ENCODE peak calls at places on chromosomes 13 and 19, in nine cellular contexts. One of them, this sample, is unnamed.

GRCh38 chr13:105048685-105049084 is 1486.8 kb downstream of the EFNB2 start:
- DNase-seq in WTC11: no peak
- DNase-seq in hypothalamus: no peak
- DNase-seq in globus pallidus: no peak
- DNase-seq in transverse colon: no peak
- DNase-seq in non-pigmented ciliary epithelial cell: no peak
- DNase-seq in nephron progenitor cell: peak; percentile 5
- DNase-seq in activated CD8-positive, alpha-beta T cell treated with anti-CD3 and anti-CD28 coated beads for 36 hours: no peak
- DNase-seq in EL: no peak
- DNase-seq in this sample: no peak

GRCh38 chr13:30924726-30925125 is 7.7 kb upstream of the TEX26 start:
- DNase-seq in WTC11: no peak
- DNase-seq in hypothalamus: no peak
- DNase-seq in globus pallidus: no peak
- DNase-seq in transverse colon: no peak
- DNase-seq in non-pigmented ciliary epithelial cell: no peak
- DNase-seq in nephron progenitor cell: no peak
- DNase-seq in activated CD8-positive, alpha-beta T cell treated with anti-CD3 and anti-CD28 coated beads for 36 hours: no peak
- DNase-seq in EL: no peak
- DNase-seq in this sample: no peak

GRCh38 chr13:29182216-29182615 is 362.1 kb downstream of the MTUS2 start:
- DNase-seq in WTC11: no peak
- DNase-seq in hypothalamus: no peak
- DNase-seq in globus pallidus: no peak
- DNase-seq in transverse colon: no peak
- DNase-seq in non-pigmented ciliary epithelial cell: no peak
- DNase-seq in nephron progenitor cell: no peak
- DNase-seq in activated CD8-positive, alpha-beta T cell treated with anti-CD3 and anti-CD28 coated beads for 36 hours: no peak
- DNase-seq in EL: peak; percentile 9
- DNase-seq in this sample: no peak

GRCh38 chr13:53490732-53491131 is 462.1 kb downstream of the OLFM4 start:
- DNase-seq in WTC11: no peak
- DNase-seq in hypothalamus: no peak
- DNase-seq in globus pallidus: no peak
- DNase-seq in transverse colon: no peak
- DNase-seq in non-pigmented ciliary epithelial cell: no peak
- DNase-seq in nephron progenitor cell: no peak
- DNase-seq in activated CD8-positive, alpha-beta T cell treated with anti-CD3 and anti-CD28 coated beads for 36 hours: no peak
- DNase-seq in EL: no peak
- DNase-seq in this sample: no peak

GRCh38 chr13:20492641-20493040 is 33.0 kb downstream of the CRYL1 start:
- DNase-seq in WTC11: peak; percentile 62
- DNase-seq in hypothalamus: no peak
- DNase-seq in globus pallidus: no peak
- DNase-seq in transverse colon: peak; percentile 30
- DNase-seq in non-pigmented ciliary epithelial cell: no peak
- DNase-seq in nephron progenitor cell: peak; percentile 21
- DNase-seq in activated CD8-positive, alpha-beta T cell treated with anti-CD3 and anti-CD28 coated beads for 36 hours: peak; percentile 61
- DNase-seq in EL: peak; percentile 52
- DNase-seq in this sample: peak; percentile 55

GRCh38 chr19:40519352-40520322 is 52.8 kb downstream of the SPTBN4 start:
- DNase-seq in WTC11: peak; percentile 68
- DNase-seq in hypothalamus: no peak
- DNase-seq in globus pallidus: no peak
- DNase-seq in transverse colon: no peak
- DNase-seq in non-pigmented ciliary epithelial cell: no peak
- DNase-seq in nephron progenitor cell: peak; percentile 46
- DNase-seq in activated CD8-positive, alpha-beta T cell treated with anti-CD3 and anti-CD28 coated beads for 36 hours: peak; percentile 18
- DNase-seq in EL: peak; percentile 49
- DNase-seq in this sample: no peak

GRCh38 chr13:24982333-24982999 is 113.5 kb upstream of the PABPC3 start:
- DNase-seq in WTC11: no peak
- DNase-seq in hypothalamus: no peak
- DNase-seq in globus pallidus: no peak
- DNase-seq in transverse colon: peak; percentile 56
- DNase-seq in non-pigmented ciliary epithelial cell: no peak
- DNase-seq in nephron progenitor cell: no peak
- DNase-seq in activated CD8-positive, alpha-beta T cell treated with anti-CD3 and anti-CD28 coated beads for 36 hours: no peak
- DNase-seq in EL: no peak
- DNase-seq in this sample: no peak

GRCh38 chr13:45713106-45713690 is 11.1 kb downstream of the CBY2 start:
- DNase-seq in WTC11: peak; percentile 10
- DNase-seq in hypothalamus: no peak
- DNase-seq in globus pallidus: no peak
- DNase-seq in transverse colon: no peak
- DNase-seq in non-pigmented ciliary epithelial cell: no peak
- DNase-seq in nephron progenitor cell: no peak
- DNase-seq in activated CD8-positive, alpha-beta T cell treated with anti-CD3 and anti-CD28 coated beads for 36 hours: no peak
- DNase-seq in EL: no peak
- DNase-seq in this sample: no peak

GRCh38 chr13:33410619-33411018 is 125.1 kb upstream of the STARD13 start:
- DNase-seq in WTC11: no peak
- DNase-seq in hypothalamus: no peak
- DNase-seq in globus pallidus: no peak
- DNase-seq in transverse colon: no peak
- DNase-seq in non-pigmented ciliary epithelial cell: no peak
- DNase-seq in nephron progenitor cell: no peak
- DNase-seq in activated CD8-positive, alpha-beta T cell treated with anti-CD3 and anti-CD28 coated beads for 36 hours: no peak
- DNase-seq in EL: no peak
- DNase-seq in this sample: no peak

GRCh38 chr13:59236309-59236939 is 927.3 kb downstream of the DIAPH3 start:
- DNase-seq in WTC11: no peak
- DNase-seq in hypothalamus: no peak
- DNase-seq in globus pallidus: no peak
- DNase-seq in transverse colon: no peak
- DNase-seq in non-pigmented ciliary epithelial cell: no peak
- DNase-seq in nephron progenitor cell: no peak
- DNase-seq in activated CD8-positive, alpha-beta T cell treated with anti-CD3 and anti-CD28 coated beads for 36 hours: no peak
- DNase-seq in EL: no peak
- DNase-seq in this sample: no peak

GRCh38 chr13:98429977-98430785 is 146.7 kb downstream of the STK24 start:
- DNase-seq in WTC11: no peak
- DNase-seq in hypothalamus: no peak
- DNase-seq in globus pallidus: no peak
- DNase-seq in transverse colon: no peak
- DNase-seq in non-pigmented ciliary epithelial cell: peak; percentile 32
- DNase-seq in nephron progenitor cell: no peak
- DNase-seq in activated CD8-positive, alpha-beta T cell treated with anti-CD3 and anti-CD28 coated beads for 36 hours: no peak
- DNase-seq in EL: no peak
- DNase-seq in this sample: no peak

GRCh38 chr19:18173572-18174294 is at the start of gene IFI30:
- DNase-seq in WTC11: peak; percentile 77
- DNase-seq in hypothalamus: no peak
- DNase-seq in globus pallidus: no peak
- DNase-seq in transverse colon: peak; percentile 88
- DNase-seq in non-pigmented ciliary epithelial cell: no peak
- DNase-seq in nephron progenitor cell: peak; percentile 64
- DNase-seq in activated CD8-positive, alpha-beta T cell treated with anti-CD3 and anti-CD28 coated beads for 36 hours: peak; percentile 72
- DNase-seq in EL: peak; percentile 49
- DNase-seq in this sample: peak; percentile 43

GRCh38 chr13:31891472-31891871 is 140.1 kb upstream of the FRY start:
- DNase-seq in WTC11: no peak
- DNase-seq in hypothalamus: no peak
- DNase-seq in globus pallidus: no peak
- DNase-seq in transverse colon: no peak
- DNase-seq in non-pigmented ciliary epithelial cell: no peak
- DNase-seq in nephron progenitor cell: no peak
- DNase-seq in activated CD8-positive, alpha-beta T cell treated with anti-CD3 and anti-CD28 coated beads for 36 hours: no peak
- DNase-seq in EL: no peak
- DNase-seq in this sample: no peak

GRCh38 chr13:39148513-39148961 is 110.3 kb downstream of the NHLRC3 start:
- DNase-seq in WTC11: no peak
- DNase-seq in hypothalamus: no peak
- DNase-seq in globus pallidus: no peak
- DNase-seq in transverse colon: no peak
- DNase-seq in non-pigmented ciliary epithelial cell: peak; percentile 32
- DNase-seq in nephron progenitor cell: no peak
- DNase-seq in activated CD8-positive, alpha-beta T cell treated with anti-CD3 and anti-CD28 coated beads for 36 hours: peak; percentile 6
- DNase-seq in EL: peak; percentile 37
- DNase-seq in this sample: no peak

GRCh38 chr13:72495681-72496080 is 231.7 kb downstream of the MZT1 start:
- DNase-seq in WTC11: no peak
- DNase-seq in hypothalamus: no peak
- DNase-seq in globus pallidus: no peak
- DNase-seq in transverse colon: no peak
- DNase-seq in non-pigmented ciliary epithelial cell: no peak
- DNase-seq in nephron progenitor cell: no peak
- DNase-seq in activated CD8-positive, alpha-beta T cell treated with anti-CD3 and anti-CD28 coated beads for 36 hours: no peak
- DNase-seq in EL: no peak
- DNase-seq in this sample: no peak

GRCh38 chr19:21434967-21435544 is 38.1 kb downstream of the ZNF493 start:
- DNase-seq in WTC11: no peak
- DNase-seq in hypothalamus: no peak
- DNase-seq in globus pallidus: peak; percentile 5
- DNase-seq in transverse colon: no peak
- DNase-seq in non-pigmented ciliary epithelial cell: no peak
- DNase-seq in nephron progenitor cell: no peak
- DNase-seq in activated CD8-positive, alpha-beta T cell treated with anti-CD3 and anti-CD28 coated beads for 36 hours: no peak
- DNase-seq in EL: no peak
- DNase-seq in this sample: no peak

GRCh38 chr13:49300716-49301589 is 53.2 kb downstream of the CDADC1 start:
- DNase-seq in WTC11: peak; percentile 35
- DNase-seq in hypothalamus: no peak
- DNase-seq in globus pallidus: peak; percentile 82
- DNase-seq in transverse colon: peak; percentile 64
- DNase-seq in non-pigmented ciliary epithelial cell: no peak
- DNase-seq in nephron progenitor cell: peak; percentile 39
- DNase-seq in activated CD8-positive, alpha-beta T cell treated with anti-CD3 and anti-CD28 coated beads for 36 hours: peak; percentile 77
- DNase-seq in EL: peak; percentile 77
- DNase-seq in this sample: peak; percentile 84

GRCh38 chr19:4539697-4540581 is at the start of gene LRG1:
- DNase-seq in WTC11: no peak
- DNase-seq in hypothalamus: no peak
- DNase-seq in globus pallidus: peak; percentile 20
- DNase-seq in transverse colon: peak; percentile 88
- DNase-seq in non-pigmented ciliary epithelial cell: no peak
- DNase-seq in nephron progenitor cell: no peak
- DNase-seq in activated CD8-positive, alpha-beta T cell treated with anti-CD3 and anti-CD28 coated beads for 36 hours: peak; percentile 45
- DNase-seq in EL: no peak
- DNase-seq in this sample: no peak

GRCh38 chr13:34308725-34309124 is 490.8 kb downstream of the RFC3 start:
- DNase-seq in WTC11: no peak
- DNase-seq in hypothalamus: no peak
- DNase-seq in globus pallidus: no peak
- DNase-seq in transverse colon: no peak
- DNase-seq in non-pigmented ciliary epithelial cell: peak; percentile 56
- DNase-seq in nephron progenitor cell: no peak
- DNase-seq in activated CD8-positive, alpha-beta T cell treated with anti-CD3 and anti-CD28 coated beads for 36 hours: no peak
- DNase-seq in EL: peak; percentile 9
- DNase-seq in this sample: no peak

GRCh38 chr19:57664269-57665127 is 4.2 kb upstream of the ZSCAN4 start:
- DNase-seq in WTC11: peak; percentile 67
- DNase-seq in hypothalamus: peak; percentile 58
- DNase-seq in globus pallidus: no peak
- DNase-seq in transverse colon: peak; percentile 48
- DNase-seq in non-pigmented ciliary epithelial cell: no peak
- DNase-seq in nephron progenitor cell: peak; percentile 82
- DNase-seq in activated CD8-positive, alpha-beta T cell treated with anti-CD3 and anti-CD28 coated beads for 36 hours: no peak
- DNase-seq in EL: peak; percentile 61
- DNase-seq in this sample: peak; percentile 31

GRCh38 chr13:45838171-45838745 is 13.3 kb downstream of the SIAH3 start:
- DNase-seq in WTC11: no peak
- DNase-seq in hypothalamus: no peak
- DNase-seq in globus pallidus: no peak
- DNase-seq in transverse colon: no peak
- DNase-seq in non-pigmented ciliary epithelial cell: no peak
- DNase-seq in nephron progenitor cell: no peak
- DNase-seq in activated CD8-positive, alpha-beta T cell treated with anti-CD3 and anti-CD28 coated beads for 36 hours: no peak
- DNase-seq in EL: no peak
- DNase-seq in this sample: no peak

GRCh38 chr13:33561627-33562026 is 256.3 kb upstream of the RFC3 start:
- DNase-seq in WTC11: no peak
- DNase-seq in hypothalamus: no peak
- DNase-seq in globus pallidus: no peak
- DNase-seq in transverse colon: no peak
- DNase-seq in non-pigmented ciliary epithelial cell: no peak
- DNase-seq in nephron progenitor cell: no peak
- DNase-seq in activated CD8-positive, alpha-beta T cell treated with anti-CD3 and anti-CD28 coated beads for 36 hours: no peak
- DNase-seq in EL: no peak
- DNase-seq in this sample: no peak

GRCh38 chr13:36158606-36159005 is 27.4 kb upstream of the DCLK1 start:
- DNase-seq in WTC11: no peak
- DNase-seq in hypothalamus: no peak
- DNase-seq in globus pallidus: no peak
- DNase-seq in transverse colon: no peak
- DNase-seq in non-pigmented ciliary epithelial cell: no peak
- DNase-seq in nephron progenitor cell: no peak
- DNase-seq in activated CD8-positive, alpha-beta T cell treated with anti-CD3 and anti-CD28 coated beads for 36 hours: no peak
- DNase-seq in EL: no peak
- DNase-seq in this sample: no peak

GRCh38 chr19:18660051-18660910 is 23.2 kb upstream of the CRTC1 start:
- DNase-seq in WTC11: no peak
- DNase-seq in hypothalamus: no peak
- DNase-seq in globus pallidus: no peak
- DNase-seq in transverse colon: peak; percentile 28
- DNase-seq in non-pigmented ciliary epithelial cell: no peak
- DNase-seq in nephron progenitor cell: no peak
- DNase-seq in activated CD8-positive, alpha-beta T cell treated with anti-CD3 and anti-CD28 coated beads for 36 hours: no peak
- DNase-seq in EL: peak; percentile 81
- DNase-seq in this sample: no peak

GRCh38 chr13:42367836-42368235 is 95.9 kb downstream of the AKAP11 start:
- DNase-seq in WTC11: no peak
- DNase-seq in hypothalamus: no peak
- DNase-seq in globus pallidus: no peak
- DNase-seq in transverse colon: no peak
- DNase-seq in non-pigmented ciliary epithelial cell: no peak
- DNase-seq in nephron progenitor cell: no peak
- DNase-seq in activated CD8-positive, alpha-beta T cell treated with anti-CD3 and anti-CD28 coated beads for 36 hours: no peak
- DNase-seq in EL: no peak
- DNase-seq in this sample: no peak

GRCh38 chr13:110683203-110683883 is 22.6 kb downstream of the CARS2 start:
- DNase-seq in WTC11: no peak
- DNase-seq in hypothalamus: no peak
- DNase-seq in globus pallidus: no peak
- DNase-seq in transverse colon: no peak
- DNase-seq in non-pigmented ciliary epithelial cell: no peak
- DNase-seq in nephron progenitor cell: no peak
- DNase-seq in activated CD8-positive, alpha-beta T cell treated with anti-CD3 and anti-CD28 coated beads for 36 hours: no peak
- DNase-seq in EL: no peak
- DNase-seq in this sample: peak; percentile 88

GRCh38 chr13:75316427-75316826 is 165.5 kb downstream of the TBC1D4 start:
- DNase-seq in WTC11: no peak
- DNase-seq in hypothalamus: no peak
- DNase-seq in globus pallidus: no peak
- DNase-seq in transverse colon: no peak
- DNase-seq in non-pigmented ciliary epithelial cell: no peak
- DNase-seq in nephron progenitor cell: no peak
- DNase-seq in activated CD8-positive, alpha-beta T cell treated with anti-CD3 and anti-CD28 coated beads for 36 hours: no peak
- DNase-seq in EL: peak; percentile 8
- DNase-seq in this sample: no peak

GRCh38 chr19:49427855-49428546 is 2.8 kb downstream of the GFY start:
- DNase-seq in WTC11: peak; percentile 86
- DNase-seq in hypothalamus: no peak
- DNase-seq in globus pallidus: no peak
- DNase-seq in transverse colon: no peak
- DNase-seq in non-pigmented ciliary epithelial cell: no peak
- DNase-seq in nephron progenitor cell: peak; percentile 70
- DNase-seq in activated CD8-positive, alpha-beta T cell treated with anti-CD3 and anti-CD28 coated beads for 36 hours: peak; percentile 57
- DNase-seq in EL: no peak
- DNase-seq in this sample: no peak

GRCh38 chr19:366951-367350 is 22.4 kb upstream of the MIER2 start:
- DNase-seq in WTC11: no peak
- DNase-seq in hypothalamus: no peak
- DNase-seq in globus pallidus: no peak
- DNase-seq in transverse colon: no peak
- DNase-seq in non-pigmented ciliary epithelial cell: no peak
- DNase-seq in nephron progenitor cell: no peak
- DNase-seq in activated CD8-positive, alpha-beta T cell treated with anti-CD3 and anti-CD28 coated beads for 36 hours: no peak
- DNase-seq in EL: no peak
- DNase-seq in this sample: no peak